ENCODE peak calls at places on chromosomes 6 and 20, in seven cellular contexts. K, Z, A, R, I, Y and F are unnamed samples.

GRCh38 chr6:42402184-42402583 is 49.5 kb downstream of the TRERF1 start:
- DNase-seq in I (peak; percentile 92), R (no peak), A (no peak), Y (no peak), Z (no peak), K (peak; percentile 46), F (no peak)

GRCh38 chr6:14682821-14683220 is 563.0 kb upstream of the JARID2 start:
- DNase-seq in R (no peak), Y (no peak), I (no peak), Z (no peak), K (peak; percentile 58), A (no peak), F (no peak)

GRCh38 chr6:72132851-72133250 is 246.5 kb downstream of the RIMS1 start:
- DNase-seq in A (no peak), Y (no peak), I (no peak), K (peak; percentile 2), R (no peak), Z (no peak), F (no peak)

GRCh38 chr6:100426689-100427338 is 37.9 kb downstream of the SIM1 start:
- DNase-seq in I (no peak), Z (no peak), A (no peak), Y (no peak), K (no peak), R (no peak), F (no peak)

GRCh38 chr6:138953451-138953850 is 34.6 kb downstream of the REPS1 start:
- DNase-seq in K (peak; percentile 47), Z (no peak), A (no peak), R (no peak), Y (no peak), I (no peak), F (no peak)

GRCh38 chr6:134589512-134589911 is 271.6 kb upstream of the SGK1 start:
- DNase-seq in K (peak; percentile 89), I (no peak), A (no peak), Y (no peak), R (no peak), Z (no peak), F (peak; percentile 94)

GRCh38 chr20:10402938-10403593 is 31.0 kb downstream of the MKKS start:
- DNase-seq in I (peak; percentile 13), Y (no peak), K (no peak), A (no peak), Z (no peak), R (no peak), F (no peak)

GRCh38 chr20:47860049-47860830 is 75.0 kb upstream of the SULF2 start:
- DNase-seq in I (peak; percentile 15), A (no peak), K (no peak), Y (no peak), Z (no peak), R (no peak), F (no peak)

GRCh38 chr20:6698056-6698455 is 69.4 kb upstream of the BMP2 start:
- DNase-seq in I (no peak), R (peak; percentile 42), K (peak; percentile 94), Y (no peak), A (peak; percentile 16), Z (no peak), F (no peak)

GRCh38 chr6:136739071-136739470 is 53.2 kb downstream of the MAP3K5 start:
- DNase-seq in Y (no peak), I (no peak), A (no peak), K (no peak), Z (no peak), R (no peak), F (no peak)

DNA sequence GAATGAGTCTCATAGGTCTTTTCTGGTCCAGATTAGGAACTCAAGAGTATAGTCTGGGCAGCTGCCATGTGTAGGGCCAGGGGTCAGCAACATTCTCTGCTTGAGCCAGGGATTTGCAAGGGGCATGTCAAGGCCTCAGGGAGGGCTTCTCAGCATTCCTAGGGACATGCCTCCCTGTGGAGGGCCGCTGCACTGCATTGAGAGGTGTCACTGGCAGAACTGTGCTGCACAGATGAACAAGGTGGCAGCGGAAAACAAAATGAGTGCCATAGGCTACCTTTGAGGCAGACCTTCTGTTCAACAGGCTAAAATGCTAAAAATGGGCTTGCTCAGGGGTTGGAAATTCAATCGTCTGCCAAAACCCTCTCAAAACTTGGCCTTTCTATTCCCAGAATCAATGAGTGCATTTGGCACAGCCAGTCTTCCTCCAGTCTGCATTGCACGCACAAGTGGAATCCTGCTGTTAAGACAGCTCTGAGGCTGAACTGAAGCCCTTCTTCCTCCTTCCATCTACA is 51.6 kb upstream of the SRPK1 start:
- DNase-seq in Z (no peak), I (no peak), Y (no peak), K (no peak), R (no peak), A (peak; percentile 71), F (no peak)
- TF ChIP-seq CTCF in Z (no peak), I (no peak), Y (no peak), K (no peak), R (no peak), A (peak; percentile 45), F (no peak)

GRCh38 chr20:35144694-35145093 is 2.4 kb downstream of the EDEM2 start:
- DNase-seq in Z (no peak), Y (no peak), K (no peak), I (peak; percentile 55), R (no peak), A (no peak), F (no peak)

GRCh38 chr20:35151739-35152138 is 4.6 kb upstream of the EDEM2 start:
- DNase-seq in Z (peak; percentile 39), K (no peak), I (no peak), R (no peak), A (no peak), Y (no peak), F (peak; percentile 78)

GRCh38 chr20:35146922-35147574 is at the start of gene EDEM2:
- DNase-seq in I (peak; percentile 97), Z (peak; percentile 94), Y (peak; percentile 84), R (peak; percentile 97), K (peak; percentile 96), A (peak; percentile 97), F (peak; percentile 89)

GRCh38 chr20:35145141-35145564 is 2.0 kb downstream of the EDEM2 start:
- DNase-seq in R (no peak), I (peak; percentile 67), Y (no peak), Z (no peak), K (peak; percentile 80), A (peak; percentile 75), F (peak; percentile 34)

DNA sequence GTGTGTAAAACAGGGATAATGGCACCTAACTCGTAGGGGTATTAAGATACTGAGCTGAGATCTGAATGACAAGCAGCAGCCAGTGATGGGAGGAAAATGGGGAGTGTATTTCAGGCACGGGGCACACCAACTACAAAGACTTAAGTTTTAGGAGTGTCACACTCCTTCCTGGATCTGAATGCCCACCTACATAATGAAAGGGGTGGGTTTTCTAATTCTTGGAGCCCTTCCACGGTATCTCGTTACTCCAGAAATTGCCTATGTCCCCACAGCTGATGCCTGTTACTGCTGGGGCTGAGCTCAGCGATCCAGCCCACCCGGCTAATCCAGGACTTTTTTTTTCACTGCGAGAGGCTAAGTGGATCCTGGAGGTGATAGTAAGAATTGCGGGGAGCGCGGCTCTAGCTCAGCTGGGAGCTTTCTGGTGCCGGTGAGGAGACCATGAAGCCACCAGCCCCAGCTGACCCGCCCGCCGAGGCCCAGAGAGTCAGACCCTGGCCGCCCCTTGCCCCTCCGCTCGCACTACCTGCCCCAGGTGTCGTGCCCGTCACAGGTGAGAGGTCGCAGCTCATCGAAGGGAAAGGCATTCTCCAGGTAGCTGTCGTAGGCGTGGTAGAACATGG is 726 bp downstream of the EDEM2 start:
- DNase-seq in Y (no peak), K (peak; percentile 47), A (peak; percentile 65), Z (no peak), R (no peak), I (peak; percentile 23), F (no peak)
- TF ChIP-seq CTCF in Y (no peak), K (peak; percentile 17), A (no peak), Z (no peak), R (no peak), I (no peak), F (no peak)

DNA sequence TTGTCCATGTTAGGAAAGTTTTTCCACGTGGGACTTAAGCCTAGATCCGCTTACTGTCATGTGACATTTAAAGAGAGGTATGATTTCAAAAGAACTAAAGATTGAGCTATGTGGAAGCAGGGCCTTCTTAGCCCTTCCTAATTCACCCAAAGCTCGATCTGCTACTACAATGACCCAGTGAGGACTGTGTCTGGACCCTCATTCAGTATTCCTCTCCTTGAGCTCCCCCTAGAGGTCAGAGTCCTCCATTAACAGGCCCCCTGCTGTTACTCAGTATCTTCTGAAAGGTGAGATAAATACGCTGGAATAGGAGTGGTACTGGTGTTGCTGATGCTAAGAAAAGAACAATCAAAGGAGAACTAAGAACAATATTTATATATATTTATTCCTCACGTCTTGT is 414.0 kb downstream of the GJA1 start:
- DNase-seq in R (peak; percentile 42), K (peak; percentile 79), A (peak; percentile 90), I (peak; percentile 60), Z (peak; percentile 79), Y (no peak), F (no peak)
- TF ChIP-seq CTCF in R (peak; percentile 52), K (peak; percentile 80), A (peak; percentile 81), I (peak; percentile 76), Z (peak; percentile 66), Y (no peak), F (peak; percentile 71)

DNA sequence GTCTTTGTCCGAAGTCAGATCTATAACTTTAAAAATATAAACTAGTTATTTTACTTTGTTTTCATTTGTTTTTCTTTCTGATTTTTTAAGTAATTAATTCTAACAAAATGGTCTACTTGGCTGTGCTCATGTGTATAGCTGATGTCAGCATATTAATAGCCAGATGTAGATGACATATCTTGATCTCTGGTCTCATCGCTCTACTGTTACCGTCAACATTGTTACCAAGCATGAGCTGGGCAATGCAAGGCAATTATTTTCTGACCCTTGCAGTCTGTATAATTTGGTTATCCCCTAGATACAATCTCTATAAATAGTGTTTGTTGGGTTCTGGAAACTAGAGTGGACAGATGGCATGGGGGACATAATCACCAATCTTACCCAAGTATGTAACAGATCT is 151.6 kb upstream of the PTPRK start:
- DNase-seq in Z (no peak), R (no peak), I (no peak), A (no peak), Y (no peak), K (no peak), F (no peak)
- TF ChIP-seq CTCF in Z (no peak), R (no peak), I (no peak), A (no peak), Y (no peak), K (no peak), F (no peak)